ENCODE peak calls at places on chromosomes 4 and X, in eight cellular contexts. One of them, this sample, is unnamed.

GRCh38 chr4:26183017-26183416 is 137.8 kb upstream of the RBPJ start:
- DNase-seq in progenitor cell of endocrine pancreas: no peak
- DNase-seq in activated naive CD4-positive, alpha-beta T cell: no peak
- DNase-seq in SHP77: no peak
- DNase-seq in GM12878: no peak
- DNase-seq in amniotic stem cell: no peak
- DNase-seq in KG1: no peak
- DNase-seq in breast epithelium: no peak
- DNase-seq in this sample: no peak

GRCh38 chr4:776743-777441 is 49.0 kb downstream of the CPLX1 start:
- DNase-seq in progenitor cell of endocrine pancreas: no peak
- DNase-seq in KG1: no peak
- DNase-seq in amniotic stem cell: no peak
- DNase-seq in activated naive CD4-positive, alpha-beta T cell: no peak
- DNase-seq in breast epithelium: no peak
- DNase-seq in SHP77: no peak
- DNase-seq in GM12878: no peak
- DNase-seq in this sample: no peak

GRCh38 chr4:99763635-99764101 is 53.0 kb upstream of the DAPP1 start:
- DNase-seq in amniotic stem cell: peak
- DNase-seq in GM12878: no peak
- DNase-seq in progenitor cell of endocrine pancreas: no peak
- DNase-seq in breast epithelium: no peak
- DNase-seq in KG1: no peak
- DNase-seq in activated naive CD4-positive, alpha-beta T cell: no peak
- DNase-seq in SHP77: no peak
- DNase-seq in this sample: no peak

GRCh38 chr4:179625391-179625790 is 2183.2 kb upstream of the AGA start:
- DNase-seq in breast epithelium: no peak
- DNase-seq in progenitor cell of endocrine pancreas: no peak
- DNase-seq in GM12878: no peak
- DNase-seq in amniotic stem cell: peak
- DNase-seq in KG1: no peak
- DNase-seq in SHP77: no peak
- DNase-seq in activated naive CD4-positive, alpha-beta T cell: no peak
- DNase-seq in this sample: no peak

GRCh38 chrX:37846934-37847732 is at the start of gene DYNLT3:
- DNase-seq in SHP77: peak
- DNase-seq in amniotic stem cell: no peak
- DNase-seq in GM12878: peak
- DNase-seq in breast epithelium: peak
- DNase-seq in activated naive CD4-positive, alpha-beta T cell: peak
- DNase-seq in progenitor cell of endocrine pancreas: peak
- DNase-seq in KG1: peak
- DNase-seq in this sample: peak

GRCh38 chr4:72468904-72469502 is 100.0 kb downstream of the ADAMTS3 start:
- DNase-seq in amniotic stem cell: peak
- DNase-seq in progenitor cell of endocrine pancreas: no peak
- DNase-seq in GM12878: no peak
- DNase-seq in activated naive CD4-positive, alpha-beta T cell: no peak
- DNase-seq in KG1: peak
- DNase-seq in SHP77: no peak
- DNase-seq in breast epithelium: no peak
- DNase-seq in this sample: no peak

GRCh38 chrX:49995021-49995731 is 72.8 kb downstream of the CLCN5 start:
- DNase-seq in KG1: no peak
- DNase-seq in GM12878: no peak
- DNase-seq in progenitor cell of endocrine pancreas: no peak
- DNase-seq in breast epithelium: no peak
- DNase-seq in activated naive CD4-positive, alpha-beta T cell: no peak
- DNase-seq in amniotic stem cell: no peak
- DNase-seq in SHP77: no peak
- DNase-seq in this sample: no peak

GRCh38 chr4:6114601-6115000 is 85.7 kb downstream of the JAKMIP1 start:
- DNase-seq in progenitor cell of endocrine pancreas: no peak
- DNase-seq in amniotic stem cell: no peak
- DNase-seq in KG1: no peak
- DNase-seq in breast epithelium: no peak
- DNase-seq in SHP77: no peak
- DNase-seq in GM12878: no peak
- DNase-seq in activated naive CD4-positive, alpha-beta T cell: no peak
- DNase-seq in this sample: no peak

GRCh38 chrX:485368-485767 is 98.7 kb upstream of the PPP2R3B start:
- DNase-seq in activated naive CD4-positive, alpha-beta T cell: no peak
- DNase-seq in GM12878: no peak
- DNase-seq in KG1: no peak
- DNase-seq in amniotic stem cell: no peak
- DNase-seq in progenitor cell of endocrine pancreas: no peak
- DNase-seq in SHP77: no peak
- DNase-seq in breast epithelium: no peak
- DNase-seq in this sample: no peak

GRCh38 chr4:38699112-38699511 is 35.1 kb downstream of the KLF3 start:
- DNase-seq in activated naive CD4-positive, alpha-beta T cell: no peak
- DNase-seq in SHP77: no peak
- DNase-seq in breast epithelium: no peak
- DNase-seq in progenitor cell of endocrine pancreas: no peak
- DNase-seq in GM12878: no peak
- DNase-seq in KG1: no peak
- DNase-seq in amniotic stem cell: no peak
- DNase-seq in this sample: no peak

GRCh38 chr4:7166286-7166685 is 26.1 kb upstream of the SORCS2 start:
- DNase-seq in amniotic stem cell: no peak
- DNase-seq in SHP77: no peak
- DNase-seq in breast epithelium: peak
- DNase-seq in GM12878: no peak
- DNase-seq in progenitor cell of endocrine pancreas: no peak
- DNase-seq in activated naive CD4-positive, alpha-beta T cell: no peak
- DNase-seq in KG1: no peak
- DNase-seq in this sample: no peak

GRCh38 chr4:104795264-104795934 is 300.7 kb upstream of the CXXC4 start:
- DNase-seq in GM12878: peak
- DNase-seq in progenitor cell of endocrine pancreas: no peak
- DNase-seq in breast epithelium: no peak
- DNase-seq in amniotic stem cell: no peak
- DNase-seq in SHP77: no peak
- DNase-seq in KG1: no peak
- DNase-seq in activated naive CD4-positive, alpha-beta T cell: no peak
- DNase-seq in this sample: no peak

GRCh38 chr4:172758586-172759340 is 409.8 kb upstream of the GALNT7 start:
- DNase-seq in SHP77: no peak
- DNase-seq in KG1: no peak
- DNase-seq in breast epithelium: no peak
- DNase-seq in progenitor cell of endocrine pancreas: no peak
- DNase-seq in GM12878: no peak
- DNase-seq in amniotic stem cell: peak
- DNase-seq in activated naive CD4-positive, alpha-beta T cell: no peak
- DNase-seq in this sample: no peak

GRCh38 chrX:12956704-12957541 is 18.0 kb upstream of the TMSB4X start:
- DNase-seq in SHP77: no peak
- DNase-seq in amniotic stem cell: no peak
- DNase-seq in progenitor cell of endocrine pancreas: no peak
- DNase-seq in KG1: peak
- DNase-seq in breast epithelium: no peak
- DNase-seq in activated naive CD4-positive, alpha-beta T cell: peak
- DNase-seq in GM12878: peak
- DNase-seq in this sample: peak

GRCh38 chr4:66376921-66377320 is 706.6 kb upstream of the EPHA5 start:
- DNase-seq in breast epithelium: no peak
- DNase-seq in SHP77: no peak
- DNase-seq in progenitor cell of endocrine pancreas: no peak
- DNase-seq in activated naive CD4-positive, alpha-beta T cell: no peak
- DNase-seq in amniotic stem cell: no peak
- DNase-seq in KG1: no peak
- DNase-seq in GM12878: no peak
- DNase-seq in this sample: no peak

GRCh38 chrX:71994601-71995000 is 84.0 kb downstream of the NHSL2 start:
- DNase-seq in activated naive CD4-positive, alpha-beta T cell: no peak
- DNase-seq in KG1: no peak
- DNase-seq in SHP77: no peak
- DNase-seq in GM12878: no peak
- DNase-seq in amniotic stem cell: no peak
- DNase-seq in breast epithelium: no peak
- DNase-seq in progenitor cell of endocrine pancreas: no peak
- DNase-seq in this sample: no peak

This sample was measured in GDM1.